ENCODE peak calls at places on chromosomes 1 and 21, in five cellular contexts. B is left ventricle myocardium inferior, Q is uterus, R is dorsolateral prefrontal cortex, X is GM23338. A is an unnamed sample.
A peak's percentile ranks its signal among the peaks of the same experiment; 100 is the strongest.

GRCh38 chr1:174942547-174943255 is 57.0 kb upstream of the CACYBP start:
- DNase-seq in Q (no peak), X (no peak), B (peak; percentile 33), R (no peak), A (no peak)

GRCh38 chr21:46116846-46117585 is 19.1 kb downstream of the COL6A2 start:
- DNase-seq in B (peak; percentile 10), X (no peak), R (no peak), Q (peak; percentile 16), A (peak; percentile 36)

GRCh38 chr1:115062542-115063004 is 26.7 kb downstream of the TSPAN2 start:
- DNase-seq in X (no peak), Q (no peak), B (peak; percentile 42), R (no peak), A (no peak)

GRCh38 chr1:65148548-65149390 is 766 bp downstream of the AK4 start:
- DNase-seq in R (no peak), Q (peak; percentile 47), B (peak; percentile 60), X (peak; percentile 79), A (peak; percentile 56)

GRCh38 chr1:167593860-167594259 is 36.2 kb upstream of the RCSD1 start:
- DNase-seq in Q (no peak), R (no peak), X (no peak), B (no peak), A (no peak)

GRCh38 chr1:94401206-94401605 is 17.0 kb upstream of the ABCD3 start:
- DNase-seq in R (no peak), Q (no peak), B (no peak), X (no peak), A (no peak)

GRCh38 chr1:248823517-248824001 is 2.2 kb downstream of the SH3BP5L start:
- DNase-seq in B (no peak), R (no peak), X (no peak), Q (no peak), A (no peak)

GRCh38 chr1:223363057-223363855 is 720 bp downstream of the SUSD4 start:
- DNase-seq in B (peak; percentile 59), R (no peak), X (peak; percentile 78), Q (no peak), A (no peak)

GRCh38 chr21:41156128-41156527 is 11.8 kb upstream of the BACE2 start:
- DNase-seq in X (no peak), R (no peak), Q (no peak), B (no peak), A (no peak)

GRCh38 chr1:44170281-44170823 is 28.9 kb upstream of the KLF18 start:
- DNase-seq in X (peak; percentile 35), Q (no peak), B (no peak), R (no peak), A (no peak)
- TF ChIP-seq CTCF in X (peak; percentile 29), Q (no peak), B (no peak), R (no peak), A (no peak)

GRCh38 chr1:20661235-20662109 is at the start of gene DDOST:
- DNase-seq in B (peak; percentile 94), Q (peak; percentile 95), X (peak; percentile 99), R (peak; percentile 94), A (peak; percentile 90)
- TF ChIP-seq CTCF in B (peak; percentile 58), Q (peak; percentile 57), X (peak; percentile 19), R (peak; percentile 60), A (no peak)

GRCh38 chr1:158830904-158831507 is at the start of gene MNDA:
- DNase-seq in R (no peak), Q (no peak), X (no peak), B (no peak), A (no peak)

GRCh38 chr1:158836038-158836437 is 4.9 kb downstream of the MNDA start:
- DNase-seq in B (no peak), Q (no peak), X (no peak), R (no peak), A (no peak)

GRCh38 chr1:158833269-158833668 is 2.1 kb downstream of the MNDA start:
- DNase-seq in B (no peak), R (no peak), Q (no peak), X (no peak), A (no peak)

GRCh38 chr1:158830074-158830677 is 975 bp upstream of the MNDA start:
- DNase-seq in B (no peak), Q (no peak), R (no peak), X (no peak), A (no peak)
- TF ChIP-seq CTCF in B (no peak), Q (no peak), R (no peak), X (no peak), A (no peak)

GRCh38 chr1:81781749-81782148 is 19.0 kb upstream of the ADGRL2 start:
- DNase-seq in R (no peak), B (no peak), X (peak; percentile 57), Q (no peak), A (no peak)
- TF ChIP-seq CTCF in R (no peak), B (no peak), X (peak; percentile 59), Q (no peak), A (no peak)

DNA sequence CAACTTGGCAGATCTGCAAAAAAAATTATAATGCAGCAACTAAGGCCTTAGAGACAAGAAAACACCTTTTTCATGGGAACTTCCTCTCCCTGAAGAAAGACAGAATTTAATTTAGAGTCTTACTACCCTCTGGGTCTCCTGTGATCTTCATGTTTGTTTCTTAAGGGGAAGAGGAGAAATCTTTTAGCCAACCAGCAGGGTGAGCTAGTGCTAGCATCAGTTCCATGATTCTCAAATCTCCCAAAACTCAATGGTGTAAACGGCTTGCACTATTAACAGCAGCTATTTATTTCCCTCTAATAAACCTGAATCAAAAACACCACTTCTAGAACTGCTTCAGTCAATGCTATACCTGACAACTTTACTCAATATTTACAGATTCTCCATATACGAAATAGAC is 3.8 kb downstream of the ZNF644 start:
- DNase-seq in R (no peak), X (peak; percentile 57), B (no peak), Q (no peak), A (no peak)
- TF ChIP-seq CTCF in R (peak; percentile 30), X (peak; percentile 55), B (peak; percentile 36), Q (no peak), A (no peak)

GRCh38 chr1:244861683-244862082 is 2.7 kb downstream of the HNRNPU start:
- DNase-seq in B (no peak), Q (no peak), X (no peak), R (no peak), A (no peak)

GRCh38 chr1:244862354-244862698 is 2.0 kb downstream of the HNRNPU start:
- DNase-seq in R (no peak), X (no peak), B (no peak), Q (no peak), A (no peak)

GRCh38 chr1:244863491-244864252 is 671 bp downstream of the HNRNPU start:
- DNase-seq in R (no peak), Q (no peak), B (peak; percentile 35), X (no peak), A (peak; percentile 53)

GRCh38 chr1:244864253-244865027 is at the start of gene HNRNPU:
- DNase-seq in B (peak; percentile 98), X (peak; percentile 99), Q (peak; percentile 97), R (peak; percentile 94), A (peak; percentile 98)

GRCh38 chr1:244862699-244863490 is 1.4 kb downstream of the HNRNPU start:
- DNase-seq in B (peak; percentile 99), X (peak; percentile 95), Q (peak; percentile 97), R (peak; percentile 94), A (peak; percentile 94)
- TF ChIP-seq CTCF in B (no peak), X (no peak), Q (no peak), R (no peak), A (no peak)

GRCh38 chr21:19322360-19322759 is 918.8 kb upstream of the TMPRSS15 start:
- DNase-seq in X (peak; percentile 7), B (no peak), R (no peak), Q (no peak), A (no peak)
- TF ChIP-seq CTCF in X (peak; percentile 54), B (no peak), R (peak; percentile 65), Q (no peak), A (peak; percentile 55)

GRCh38 chr1:112239953-112240352 is 156.1 kb upstream of the CTTNBP2NL start:
- DNase-seq in Q (no peak), B (no peak), R (no peak), X (peak; percentile 30), A (no peak)
- TF ChIP-seq CTCF in Q (no peak), B (no peak), R (no peak), X (no peak), A (no peak)

GRCh38 chr1:212819704-212820103 is 27.7 kb downstream of the SPATA45 start:
- DNase-seq in Q (no peak), R (no peak), B (no peak), X (no peak), A (no peak)

GRCh38 chr1:212814548-212814947 is 22.9 kb downstream of the TATDN3 start:
- DNase-seq in R (no peak), B (no peak), X (peak; percentile 34), Q (no peak), A (no peak)

GRCh38 chr1:212816567-212817278 is 25.0 kb downstream of the TATDN3 start:
- DNase-seq in R (no peak), X (no peak), Q (no peak), B (no peak), A (no peak)

GRCh38 chr1:212820969-212821368 is 26.5 kb downstream of the SPATA45 start:
- DNase-seq in X (no peak), B (no peak), R (no peak), Q (no peak), A (no peak)

GRCh38 chr1:212814989-212815388 is 23.3 kb downstream of the TATDN3 start:
- DNase-seq in Q (no peak), B (no peak), R (no peak), X (peak; percentile 21), A (no peak)
- TF ChIP-seq CTCF in Q (peak; percentile 20), B (peak; percentile 53), R (peak; percentile 64), X (peak; percentile 57), A (peak; percentile 47)

GRCh38 chr1:53592521-53592982 is 133.4 kb downstream of the DMRTB1 start:
- DNase-seq in R (no peak), B (no peak), Q (peak; percentile 34), X (peak; percentile 58), A (no peak)
- TF ChIP-seq CTCF in R (no peak), B (no peak), Q (no peak), X (peak; percentile 25), A (no peak)